ENCODE peak calls at places on chromosome 4, in eight cellular contexts. N is HCT116, L is GM23338, Z is SK-N-SH, P is K562, M is Panc1, D is GM12878, K is HepG2. A is an unnamed sample. For H3K27me3, the result is how much of the 10 kb centered on the place peaks cover.

GRCh38 chr4:47668810-47669408 is 169.0 kb downstream of the CORIN start:
- DNase-seq in N (peak), L (peak), Z (peak), P (peak), M (peak), D (no peak), K (peak), A (peak)

GRCh38 chr4:111678466-111678865 is 466.8 kb upstream of the FAM241A start:
- DNase-seq in N (no peak), L (no peak), Z (no peak), P (no peak), M (no peak), D (no peak), K (no peak), A (no peak)

GRCh38 chr4:79294064-79294463 is 31.8 kb downstream of the NAA11 start:
- DNase-seq in N (no peak), L (no peak), Z (no peak), P (no peak), M (no peak), D (no peak), K (peak), A (no peak)

GRCh38 chr4:37802068-37802666 is 24.3 kb upstream of the PGM2 start:
- DNase-seq in N (peak), L (peak), Z (peak), P (no peak), M (peak), D (no peak), K (peak), A (peak)

GRCh38 chr4:185004562-185005208 is 13.6 kb upstream of the HELT start:
- DNase-seq in N (no peak), L (peak), Z (no peak), P (no peak), M (no peak), D (no peak), K (no peak), A (no peak)

GRCh38 chr4:13765535-13765934 is 138.0 kb upstream of the BOD1L1 start:
- DNase-seq in N (no peak), L (no peak), Z (no peak), P (no peak), M (no peak), D (no peak), K (no peak), A (no peak)

GRCh38 chr4:114386637-114387233 is 211.9 kb upstream of the UGT8 start:
- DNase-seq in N (peak), L (peak), Z (peak), P (peak), M (no peak), D (peak), K (peak), A (no peak)

GRCh38 chr4:7322166-7322991 is 112.4 kb downstream of the PSAPL1 start:
- DNase-seq in N (no peak), L (peak), Z (no peak), P (no peak), M (no peak), D (no peak), K (no peak), A (no peak)

GRCh38 chr4:112284166-112284565 is 1.5 kb downstream of the TIFA start:
- DNase-seq in N (no peak), L (no peak), Z (no peak), P (no peak), M (no peak), D (no peak), K (no peak), A (no peak)

GRCh38 chr4:189502841-189503240 is 437.8 kb upstream of the FRG1 start:
- DNase-seq in N (no peak), L (no peak), Z (no peak), P (no peak), M (no peak), D (no peak), K (no peak), A (no peak)

GRCh38 chr4:68962868-68963267 is 11.3 kb upstream of the UGT2A3 start:
- DNase-seq in N (no peak), L (no peak), Z (no peak), P (no peak), M (no peak), D (no peak), K (no peak), A (no peak)

GRCh38 chr4:33063238-33063637 is 2343.1 kb downstream of the PCDH7 start:
- DNase-seq in N (no peak), L (no peak), Z (no peak), P (no peak), M (no peak), D (no peak), K (no peak), A (no peak)

GRCh38 chr4:47160095-47160494 is 128.7 kb downstream of the GABRB1 start:
- DNase-seq in N (no peak), L (no peak), Z (no peak), P (no peak), M (no peak), D (no peak), K (no peak), A (no peak)

GRCh38 chr4:8400641-8401325 is 39.7 kb downstream of the ACOX3 start:
- DNase-seq in N (no peak), L (no peak), Z (no peak), P (no peak), M (no peak), D (no peak), K (no peak), A (no peak)

GRCh38 chr4:142474398-142475087 is 371.6 kb downstream of the INPP4B start:
- DNase-seq in N (peak), L (no peak), Z (no peak), P (no peak), M (no peak), D (no peak), K (no peak), A (no peak)
- TF ChIP-seq REST in N (no peak), L (no peak), Z (no peak), P (no peak), M (no peak), D (no peak), K (no peak), A (no peak)

DNA sequence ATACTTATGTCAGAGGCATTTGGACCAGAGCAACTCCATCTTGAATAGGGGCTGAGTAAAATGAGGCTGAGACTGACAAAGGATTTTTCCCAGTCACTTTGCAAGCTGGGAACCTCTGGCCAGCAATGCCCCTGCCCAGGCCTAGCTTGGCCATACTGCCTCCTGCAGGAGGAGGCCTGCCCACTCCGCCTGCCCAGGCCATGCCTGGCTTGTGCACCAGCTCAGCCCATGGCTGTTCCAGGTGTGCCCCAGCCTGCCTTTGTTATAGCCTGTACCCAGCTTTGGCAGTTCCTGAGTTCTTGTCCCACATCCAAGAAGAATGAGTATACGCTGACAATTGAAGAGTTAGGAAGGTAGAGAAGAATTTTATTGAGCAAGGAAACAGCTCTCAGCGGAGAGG is 176.1 kb downstream of the AASDH start:
- DNase-seq in N (no peak), L (no peak), Z (no peak), P (no peak), M (no peak), D (no peak), K (no peak), A (no peak)
- H3K27me3 ChIP-seq in N (under half), L (half or more), Z (under half), P (under half), M (under half), D (under half), K (under half), A (under half)

GRCh38 chr4:1793940-1794808 is 1.1 kb downstream of the FGFR3 start:
- DNase-seq in N (no peak), L (peak), Z (peak), P (no peak), M (no peak), D (no peak), K (no peak), A (no peak)

GRCh38 chr4:1793496-1793840 is 375 bp downstream of the FGFR3 start:
- DNase-seq in N (no peak), L (peak), Z (peak), P (peak), M (no peak), D (no peak), K (no peak), A (no peak)

GRCh38 chr4:1795304-1796195 is 2.5 kb downstream of the FGFR3 start:
- DNase-seq in N (no peak), L (peak), Z (no peak), P (peak), M (no peak), D (no peak), K (peak), A (no peak)

GRCh38 chr4:1796486-1797204 is 3.6 kb downstream of the FGFR3 start:
- DNase-seq in N (no peak), L (no peak), Z (no peak), P (no peak), M (no peak), D (no peak), K (no peak), A (no peak)

GRCh38 chr4:1794809-1795303 is 1.8 kb downstream of the FGFR3 start:
- DNase-seq in N (no peak), L (no peak), Z (peak), P (no peak), M (no peak), D (no peak), K (no peak), A (no peak)
- H3K27ac ChIP-seq in N (peak), L (no peak), Z (no peak), P (peak), M (no peak), D (no peak), K (peak), A (no peak)

GRCh38 chr4:108395786-108396185 is 224.6 kb upstream of the RPL34 start:
- DNase-seq in N (no peak), L (no peak), Z (no peak), P (no peak), M (no peak), D (no peak), K (no peak), A (no peak)

GRCh38 chr4:108396900-108397299 is 223.5 kb upstream of the RPL34 start:
- DNase-seq in N (no peak), L (no peak), Z (no peak), P (no peak), M (no peak), D (no peak), K (no peak), A (no peak)

GRCh38 chr4:108397850-108398249 is 222.5 kb upstream of the RPL34 start:
- DNase-seq in N (no peak), L (no peak), Z (no peak), P (no peak), M (no peak), D (no peak), K (no peak), A (no peak)

GRCh38 chr4:108398326-108398725 is 222.1 kb upstream of the RPL34 start:
- DNase-seq in N (no peak), L (no peak), Z (no peak), P (no peak), M (no peak), D (no peak), K (no peak), A (no peak)

DNA sequence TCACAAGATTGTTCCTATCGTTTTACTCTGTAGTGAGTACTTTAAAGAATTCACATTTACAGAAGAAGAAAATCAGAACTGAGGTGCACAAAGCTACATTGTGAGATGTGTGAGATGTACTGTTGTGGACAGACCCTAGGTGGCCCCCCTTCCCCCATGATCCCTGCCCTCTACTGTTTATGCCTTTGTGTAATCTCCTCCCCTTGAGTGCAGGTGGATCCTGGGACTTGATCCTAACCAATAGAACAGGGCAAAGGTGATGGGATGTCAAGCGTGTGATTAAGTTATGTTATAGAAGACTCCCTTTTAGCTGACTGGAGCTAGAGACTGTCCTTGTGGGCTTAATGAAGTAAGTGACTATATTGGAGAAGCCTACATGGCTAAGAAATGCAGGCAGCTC is 225.1 kb upstream of the LEF1 start:
- DNase-seq in N (no peak), L (no peak), Z (no peak), P (no peak), M (no peak), D (no peak), K (no peak), A (no peak)
- TF ChIP-seq REST in N (no peak), L (no peak), Z (no peak), P (no peak), M (no peak), D (no peak), K (no peak), A (no peak)

DNA sequence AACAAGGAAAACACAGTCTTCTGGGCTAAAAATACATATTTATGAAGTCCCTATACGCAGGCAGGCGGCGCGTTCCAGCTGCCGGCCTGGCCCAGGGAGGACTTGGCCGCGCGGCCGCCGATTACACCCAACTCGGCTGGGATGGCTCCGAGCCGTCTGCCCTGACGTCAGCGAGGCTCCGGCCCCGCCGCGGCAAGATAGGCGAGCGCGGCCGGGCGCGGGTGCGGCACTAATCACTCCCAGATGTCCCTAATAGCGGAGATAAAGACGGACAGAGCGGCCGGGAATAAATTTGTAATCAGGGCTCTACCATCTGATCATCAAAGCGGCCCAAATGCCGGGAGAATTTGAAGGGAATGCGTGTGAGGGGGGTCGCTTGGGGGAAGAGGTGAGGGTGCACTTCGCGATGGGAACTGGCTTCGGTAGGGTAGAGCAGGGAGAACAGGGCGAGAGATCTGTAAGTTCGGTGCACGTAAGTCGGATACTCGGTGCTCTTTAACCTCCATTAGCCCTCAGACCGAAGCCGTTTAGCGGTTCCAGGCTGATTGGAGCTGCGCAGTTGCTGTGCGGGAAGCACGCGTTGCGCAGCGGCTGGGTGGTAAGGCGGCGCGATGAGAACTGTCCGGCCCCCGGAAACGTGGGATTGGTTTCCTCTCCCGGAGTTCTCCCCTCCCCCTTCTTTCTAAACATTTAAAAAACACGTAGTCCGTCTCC is 7.7 kb downstream of the HAND2 start:
- DNase-seq in N (no peak), L (peak), Z (peak), P (peak), M (no peak), D (no peak), K (no peak), A (peak)
- H3K27me3 ChIP-seq in N (under half), L (half or more), Z (under half), P (under half), M (under half), D (under half), K (half or more), A (half or more)

GRCh38 chr4:86271057-86271456 is 88.8 kb downstream of the MAPK10 start:
- DNase-seq in N (no peak), L (no peak), Z (no peak), P (no peak), M (no peak), D (no peak), K (no peak), A (no peak)
- H3K27ac ChIP-seq in N (no peak), L (no peak), Z (no peak), P (no peak), M (no peak), D (no peak), K (no peak), A (no peak)

A was measured in HL-60.